ENCODE peak calls at places on chromosomes 6 and 20, in five cellular contexts. V is upper lobe of left lung; O is endothelial cell; T is PC-3; G is CD4-positive, alpha-beta T cell. J is an unnamed sample.

GRCh38 chr20:48338717-48339116 is 489.1 kb downstream of the PREX1 start:
- DNase-seq in V (no peak), O (no peak), T (no peak), G (no peak), J (no peak)

GRCh38 chr20:50221501-50222323 is 31.1 kb downstream of the CEBPB start:
- DNase-seq in V (peak; percentile 82), O (no peak), T (peak; percentile 84), G (no peak), J (no peak)

GRCh38 chr20:44295995-44296394 is 15.0 kb downstream of the FITM2 start:
- DNase-seq in V (peak; percentile 78), O (no peak), T (no peak), G (no peak), J (no peak)

GRCh38 chr6:5706094-5707033 is 300.4 kb downstream of the NRN1 start:
- DNase-seq in V (no peak), O (no peak), T (no peak), G (no peak), J (no peak)

GRCh38 chr6:88952065-88952704 is 11.2 kb downstream of the RNGTT start:
- DNase-seq in V (no peak), O (no peak), T (no peak), G (no peak), J (no peak)

GRCh38 chr6:134316733-134317431 is 1.0 kb downstream of the SGK1 start:
- DNase-seq in V (no peak), O (no peak), T (no peak), G (no peak), J (no peak)

GRCh38 chr6:116390571-116390970 is 19.8 kb downstream of the DSE start:
- DNase-seq in V (no peak), O (no peak), T (no peak), G (no peak), J (no peak)

GRCh38 chr20:35040646-35041045 is 52.0 kb downstream of the TRPC4AP start:
- DNase-seq in V (no peak), O (no peak), T (no peak), G (no peak), J (no peak)

GRCh38 chr6:37741757-37742400 is 44.2 kb upstream of the MDGA1 start:
- DNase-seq in V (peak; percentile 35), O (peak; percentile 28), T (no peak), G (no peak), J (no peak)

GRCh38 chr20:48843125-48843806 is 15.5 kb upstream of the PREX1 start:
- DNase-seq in V (no peak), O (no peak), T (peak; percentile 35), G (no peak), J (no peak)

GRCh38 chr6:14728396-14729024 is 517.4 kb upstream of the JARID2 start:
- DNase-seq in V (peak; percentile 79), O (no peak), T (peak; percentile 51), G (no peak), J (no peak)

DNA sequence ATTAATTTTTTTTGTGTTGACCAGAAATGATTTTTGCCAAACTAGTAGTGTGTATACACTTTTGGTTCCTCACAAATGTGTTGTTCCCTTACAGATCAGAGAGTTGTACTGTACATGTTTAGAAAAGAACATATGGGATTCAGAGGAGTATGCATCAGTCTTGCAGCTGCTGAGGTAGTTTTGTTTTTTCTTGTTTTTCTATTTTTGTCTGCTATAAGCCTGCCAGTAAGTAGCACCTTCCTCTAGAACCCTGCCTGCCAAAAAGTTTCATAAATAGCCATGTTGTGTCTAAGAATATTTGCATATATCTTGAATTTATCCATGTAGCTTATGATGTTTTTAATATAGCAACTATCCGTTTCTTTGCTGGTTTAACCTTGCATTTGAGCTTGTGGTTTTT is 46.4 kb downstream of the ORC3 start:
- DNase-seq in V (no peak), O (no peak), T (no peak), G (no peak), J (no peak)
- TF ChIP-seq CTCF in V (no peak), O (no peak), T (no peak), G (no peak), J (no peak)

GRCh38 chr6:112337209-112337638 is 9.9 kb upstream of the RFPL4B start:
- DNase-seq in V (no peak), O (peak; percentile 61), T (peak; percentile 72), G (no peak), J (no peak)
- TF ChIP-seq CTCF in V (peak; percentile 50), O (peak; percentile 18), T (peak; percentile 71), G (no peak), J (no peak)

GRCh38 chr6:160042014-160042773 is 73.3 kb downstream of the IGF2R start:
- DNase-seq in V (no peak), O (no peak), T (peak; percentile 80), G (no peak), J (no peak)

GRCh38 chr6:160040055-160040454 is 71.2 kb downstream of the IGF2R start:
- DNase-seq in V (no peak), O (no peak), T (no peak), G (no peak), J (no peak)

GRCh38 chr6:160040527-160041264 is 71.8 kb downstream of the IGF2R start:
- DNase-seq in V (no peak), O (no peak), T (no peak), G (no peak), J (no peak)

GRCh38 chr6:160042788-160043301 is 74.0 kb downstream of the IGF2R start:
- DNase-seq in V (no peak), O (no peak), T (peak; percentile 85), G (no peak), J (no peak)

GRCh38 chr6:160041608-160042007 is 72.7 kb downstream of the IGF2R start:
- DNase-seq in V (peak; percentile 88), O (no peak), T (peak; percentile 75), G (no peak), J (no peak)
- TF ChIP-seq CTCF in V (peak; percentile 57), O (no peak), T (peak; percentile 37), G (no peak), J (no peak)

GRCh38 chr6:10258341-10258740 is 156.5 kb downstream of the TFAP2A start:
- DNase-seq in V (no peak), O (no peak), T (peak; percentile 64), G (no peak), J (no peak)

GRCh38 chr6:10250655-10251220 is 164.1 kb downstream of the TFAP2A start:
- DNase-seq in V (no peak), O (no peak), T (no peak), G (no peak), J (no peak)

GRCh38 chr6:10259676-10260075 is 155.2 kb downstream of the TFAP2A start:
- DNase-seq in V (no peak), O (no peak), T (no peak), G (no peak), J (no peak)

GRCh38 chr6:10256113-10256690 is 158.7 kb downstream of the TFAP2A start:
- DNase-seq in V (no peak), O (no peak), T (peak; percentile 63), G (no peak), J (no peak)
- TF ChIP-seq CTCF in V (no peak), O (peak; percentile 93), T (peak; percentile 71), G (no peak), J (no peak)

GRCh38 chr6:128517124-128517523 is 3.3 kb downstream of the PTPRK start:
- DNase-seq in V (no peak), O (no peak), T (no peak), G (no peak), J (no peak)

GRCh38 chr6:128518531-128519131 is 1.8 kb downstream of the PTPRK start:
- DNase-seq in V (no peak), O (no peak), T (peak; percentile 31), G (no peak), J (no peak)

GRCh38 chr6:128515550-128516513 is 4.6 kb downstream of the PTPRK start:
- DNase-seq in V (no peak), O (no peak), T (peak; percentile 76), G (no peak), J (no peak)

GRCh38 chr6:128513878-128514277 is 6.5 kb downstream of the PTPRK start:
- DNase-seq in V (no peak), O (no peak), T (no peak), G (no peak), J (no peak)

DNA sequence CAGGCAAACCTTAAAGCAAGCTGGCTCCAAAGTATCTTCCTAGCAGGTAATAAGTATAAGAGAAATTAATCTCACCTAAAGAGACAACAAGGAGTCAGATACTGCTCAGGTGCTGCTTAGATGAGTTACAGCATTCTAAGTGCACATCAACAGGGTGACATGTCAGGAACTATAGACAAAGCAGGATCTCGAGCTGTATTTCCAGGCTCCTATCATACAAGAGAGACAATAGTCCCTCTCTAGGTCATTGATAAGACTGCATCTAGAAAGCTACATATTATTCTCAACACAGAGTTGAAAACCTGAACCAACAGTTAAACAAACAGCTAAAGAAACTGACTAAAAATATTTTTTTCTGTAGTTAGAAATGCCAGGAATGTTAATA is 3.9 kb downstream of the PTPRK start:
- DNase-seq in V (no peak), O (no peak), T (peak; percentile 54), G (no peak), J (no peak)
- TF ChIP-seq CTCF in V (peak; percentile 40), O (peak; percentile 31), T (peak; percentile 52), G (no peak), J (no peak)

GRCh38 chr6:159036673-159037072 is 8.1 kb downstream of the TAGAP start:
- DNase-seq in V (no peak), O (no peak), T (no peak), G (no peak), J (peak; percentile 38)

GRCh38 chr6:159039885-159040258 is 4.9 kb downstream of the TAGAP start:
- DNase-seq in V (no peak), O (no peak), T (no peak), G (no peak), J (no peak)

GRCh38 chr6:159038914-159039884 is 5.6 kb downstream of the TAGAP start:
- DNase-seq in V (peak; percentile 45), O (no peak), T (peak; percentile 67), G (no peak), J (peak; percentile 37)

GRCh38 chr6:159035891-159036290 is 8.9 kb downstream of the TAGAP start:
- DNase-seq in V (no peak), O (no peak), T (no peak), G (no peak), J (no peak)

DNA sequence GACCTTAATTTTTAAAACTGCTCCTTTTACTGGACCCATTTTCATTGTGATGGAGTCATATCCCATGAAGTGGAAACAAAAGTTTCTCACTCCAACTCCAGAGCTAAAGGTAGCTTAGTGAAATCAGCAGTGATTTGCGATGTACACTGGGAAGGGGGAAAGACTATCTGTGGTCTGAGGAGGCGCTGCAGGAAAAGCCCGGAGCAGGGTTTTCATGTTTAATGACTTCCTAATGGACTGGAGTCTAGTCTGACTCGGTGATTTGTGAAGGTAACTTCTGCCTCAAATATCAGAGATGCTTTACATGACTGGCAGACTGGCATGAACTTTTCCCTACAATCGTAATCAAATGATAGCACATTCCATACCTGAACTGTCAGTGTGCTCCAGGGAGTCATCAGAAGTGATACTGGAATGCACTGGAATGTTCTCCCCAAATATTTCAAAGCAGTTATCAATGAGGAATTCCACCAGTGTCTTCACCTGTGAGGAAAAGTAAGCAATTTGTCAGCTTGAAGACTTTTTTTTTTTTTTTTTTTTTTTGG is 7.0 kb downstream of the TAGAP start:
- DNase-seq in V (no peak), O (no peak), T (peak; percentile 3), G (no peak), J (no peak)
- TF ChIP-seq CTCF in V (no peak), O (no peak), T (no peak), G (no peak), J (no peak)

GRCh38 chr6:32153252-32153834 is 598 bp upstream of the PPT2 start:
- DNase-seq in V (peak; percentile 63), O (no peak), T (peak; percentile 36), G (no peak), J (no peak)
- TF ChIP-seq CTCF in V (peak; percentile 16), O (no peak), T (no peak), G (no peak), J (no peak)

GRCh38 chr20:22438926-22439325 is 145.4 kb downstream of the FOXA2 start:
- DNase-seq in V (no peak), O (peak; percentile 14), T (peak; percentile 34), G (no peak), J (no peak)
- TF ChIP-seq CTCF in V (no peak), O (peak; percentile 32), T (peak; percentile 55), G (no peak), J (no peak)

J was measured in natural killer cell.